ENCODE peak calls at places on chromosomes 4 and X, in eight cellular contexts. One of them, this sample, is unnamed. For H3K9me3 and H3K36me3, the result is how much of the 10 kb centered on the place peaks cover.

GRCh38 chr4:183154701-183155391 is 55.8 kb downstream of the WWC2 start:
- DNase-seq in Panc1: no peak
- DNase-seq in aorta: no peak
- DNase-seq in heart right ventricle: peak
- DNase-seq in H1: no peak
- DNase-seq in lung: no peak
- DNase-seq in sigmoid colon: no peak
- DNase-seq in esophagus squamous epithelium: no peak
- DNase-seq in this sample: no peak

GRCh38 chr4:114879916-114880315 is 233.5 kb downstream of the NDST4 start:
- DNase-seq in Panc1: no peak
- DNase-seq in aorta: no peak
- DNase-seq in heart right ventricle: no peak
- DNase-seq in H1: no peak
- DNase-seq in lung: no peak
- DNase-seq in sigmoid colon: no peak
- DNase-seq in esophagus squamous epithelium: no peak
- DNase-seq in this sample: no peak

GRCh38 chrX:130999360-130999759 is 58.8 kb upstream of the ARHGAP36 start:
- DNase-seq in Panc1: no peak
- DNase-seq in aorta: no peak
- DNase-seq in heart right ventricle: no peak
- DNase-seq in H1: no peak
- DNase-seq in lung: no peak
- DNase-seq in sigmoid colon: no peak
- DNase-seq in esophagus squamous epithelium: no peak
- DNase-seq in this sample: no peak

GRCh38 chr4:152044341-152044740 is 283.5 kb upstream of the GATB start:
- DNase-seq in Panc1: no peak
- DNase-seq in aorta: no peak
- DNase-seq in heart right ventricle: no peak
- DNase-seq in H1: no peak
- DNase-seq in lung: no peak
- DNase-seq in sigmoid colon: no peak
- DNase-seq in esophagus squamous epithelium: no peak
- DNase-seq in this sample: no peak

GRCh38 chr4:101103381-101104142 is 243.8 kb downstream of the PPP3CA start:
- DNase-seq in Panc1: no peak
- DNase-seq in aorta: no peak
- DNase-seq in heart right ventricle: no peak
- DNase-seq in H1: no peak
- DNase-seq in lung: no peak
- DNase-seq in sigmoid colon: no peak
- DNase-seq in esophagus squamous epithelium: no peak
- DNase-seq in this sample: no peak

GRCh38 chrX:10110984-10111363 is 45.8 kb upstream of the CLCN4 start:
- DNase-seq in Panc1: no peak
- DNase-seq in aorta: no peak
- DNase-seq in heart right ventricle: no peak
- DNase-seq in H1: no peak
- DNase-seq in lung: no peak
- DNase-seq in sigmoid colon: no peak
- DNase-seq in esophagus squamous epithelium: no peak
- DNase-seq in this sample: no peak

GRCh38 chr4:109113511-109113910 is 188.9 kb downstream of the COL25A1 start:
- DNase-seq in Panc1: no peak
- DNase-seq in aorta: no peak
- DNase-seq in heart right ventricle: no peak
- DNase-seq in H1: no peak
- DNase-seq in lung: no peak
- DNase-seq in sigmoid colon: no peak
- DNase-seq in esophagus squamous epithelium: no peak
- DNase-seq in this sample: no peak

GRCh38 chr4:188282620-188283232 is 143.5 kb downstream of the TRIML1 start:
- DNase-seq in Panc1: no peak
- DNase-seq in aorta: no peak
- DNase-seq in heart right ventricle: no peak
- DNase-seq in H1: peak
- DNase-seq in lung: no peak
- DNase-seq in sigmoid colon: no peak
- DNase-seq in esophagus squamous epithelium: no peak
- DNase-seq in this sample: no peak

GRCh38 chr4:187996502-187997177 is 1.1 kb downstream of the ZFP42 start:
- DNase-seq in Panc1: no peak
- DNase-seq in aorta: no peak
- DNase-seq in heart right ventricle: no peak
- DNase-seq in H1: no peak
- DNase-seq in lung: no peak
- DNase-seq in sigmoid colon: no peak
- DNase-seq in esophagus squamous epithelium: no peak
- DNase-seq in this sample: no peak

GRCh38 chrX:109886122-109886761 is 116.7 kb upstream of the TMEM164 start:
- DNase-seq in Panc1: peak
- DNase-seq in aorta: no peak
- DNase-seq in heart right ventricle: no peak
- DNase-seq in H1: no peak
- DNase-seq in lung: no peak
- DNase-seq in sigmoid colon: no peak
- DNase-seq in esophagus squamous epithelium: no peak
- DNase-seq in this sample: peak

GRCh38 chr4:108080752-108081151 is 88.0 kb downstream of the LEF1 start:
- DNase-seq in Panc1: no peak
- DNase-seq in aorta: no peak
- DNase-seq in heart right ventricle: no peak
- DNase-seq in H1: no peak
- DNase-seq in lung: no peak
- DNase-seq in sigmoid colon: no peak
- DNase-seq in esophagus squamous epithelium: no peak
- DNase-seq in this sample: no peak

GRCh38 chrX:153776611-153777045 is 4.2 kb upstream of the SRPK3 start:
- DNase-seq in Panc1: no peak
- DNase-seq in aorta: no peak
- DNase-seq in heart right ventricle: no peak
- DNase-seq in H1: no peak
- DNase-seq in lung: no peak
- DNase-seq in sigmoid colon: peak
- DNase-seq in esophagus squamous epithelium: no peak
- DNase-seq in this sample: no peak

GRCh38 chr4:80265571-80266266 is 745 bp upstream of the FGF5 start:
- DNase-seq in Panc1: no peak
- DNase-seq in aorta: no peak
- DNase-seq in heart right ventricle: no peak
- DNase-seq in H1: no peak
- DNase-seq in lung: no peak
- DNase-seq in sigmoid colon: no peak
- DNase-seq in esophagus squamous epithelium: no peak
- DNase-seq in this sample: no peak

GRCh38 chr4:31415629-31416028 is 695.5 kb downstream of the PCDH7 start:
- DNase-seq in Panc1: no peak
- DNase-seq in aorta: no peak
- DNase-seq in heart right ventricle: no peak
- DNase-seq in H1: no peak
- DNase-seq in lung: no peak
- DNase-seq in sigmoid colon: no peak
- DNase-seq in esophagus squamous epithelium: no peak
- DNase-seq in this sample: no peak

GRCh38 chrX:154730271-154730883 is 20.5 kb downstream of the GAB3 start:
- DNase-seq in Panc1: no peak
- DNase-seq in aorta: no peak
- DNase-seq in heart right ventricle: peak
- DNase-seq in H1: no peak
- DNase-seq in lung: peak
- DNase-seq in sigmoid colon: no peak
- DNase-seq in esophagus squamous epithelium: no peak
- DNase-seq in this sample: no peak

GRCh38 chr4:144646523-144647094 is 653 bp downstream of the HHIP start:
- DNase-seq in Panc1: no peak
- DNase-seq in aorta: no peak
- DNase-seq in heart right ventricle: no peak
- DNase-seq in H1: no peak
- DNase-seq in lung: no peak
- DNase-seq in sigmoid colon: no peak
- DNase-seq in esophagus squamous epithelium: no peak
- DNase-seq in this sample: no peak

GRCh38 chr4:373062-373839 is 35.6 kb downstream of the ZNF141 start:
- DNase-seq in Panc1: no peak
- DNase-seq in aorta: no peak
- DNase-seq in heart right ventricle: no peak
- DNase-seq in H1: no peak
- DNase-seq in lung: no peak
- DNase-seq in sigmoid colon: no peak
- DNase-seq in esophagus squamous epithelium: no peak
- DNase-seq in this sample: no peak
- H3K9me3 ChIP-seq in Panc1: under half
- H3K9me3 ChIP-seq in aorta: under half
- H3K9me3 ChIP-seq in heart right ventricle: half or more
- H3K9me3 ChIP-seq in H1: half or more
- H3K9me3 ChIP-seq in lung: half or more
- H3K9me3 ChIP-seq in sigmoid colon: half or more
- H3K9me3 ChIP-seq in esophagus squamous epithelium: half or more
- H3K9me3 ChIP-seq in this sample: under half

GRCh38 chr4:56311299-56311975 is 75.9 kb downstream of the AASDH start:
- DNase-seq in Panc1: no peak
- DNase-seq in aorta: no peak
- DNase-seq in heart right ventricle: no peak
- DNase-seq in H1: no peak
- DNase-seq in lung: no peak
- DNase-seq in sigmoid colon: no peak
- DNase-seq in esophagus squamous epithelium: no peak
- DNase-seq in this sample: no peak
- H3K36me3 ChIP-seq in Panc1: under half
- H3K36me3 ChIP-seq in aorta: under half
- H3K36me3 ChIP-seq in heart right ventricle: under half
- H3K36me3 ChIP-seq in H1: under half
- H3K36me3 ChIP-seq in lung: under half
- H3K36me3 ChIP-seq in sigmoid colon: under half
- H3K36me3 ChIP-seq in esophagus squamous epithelium: under half
- H3K36me3 ChIP-seq in this sample: under half

GRCh38 chr4:8435656-8436121 is 4.8 kb downstream of the ACOX3 start:
- DNase-seq in Panc1: no peak
- DNase-seq in aorta: no peak
- DNase-seq in heart right ventricle: no peak
- DNase-seq in H1: no peak
- DNase-seq in lung: peak
- DNase-seq in sigmoid colon: no peak
- DNase-seq in esophagus squamous epithelium: no peak
- DNase-seq in this sample: no peak
- H3K27ac ChIP-seq in Panc1: no peak
- H3K27ac ChIP-seq in aorta: no peak
- H3K27ac ChIP-seq in heart right ventricle: peak
- H3K27ac ChIP-seq in H1: no peak
- H3K27ac ChIP-seq in lung: no peak
- H3K27ac ChIP-seq in sigmoid colon: peak
- H3K27ac ChIP-seq in esophagus squamous epithelium: peak
- H3K27ac ChIP-seq in this sample: no peak

DNA sequence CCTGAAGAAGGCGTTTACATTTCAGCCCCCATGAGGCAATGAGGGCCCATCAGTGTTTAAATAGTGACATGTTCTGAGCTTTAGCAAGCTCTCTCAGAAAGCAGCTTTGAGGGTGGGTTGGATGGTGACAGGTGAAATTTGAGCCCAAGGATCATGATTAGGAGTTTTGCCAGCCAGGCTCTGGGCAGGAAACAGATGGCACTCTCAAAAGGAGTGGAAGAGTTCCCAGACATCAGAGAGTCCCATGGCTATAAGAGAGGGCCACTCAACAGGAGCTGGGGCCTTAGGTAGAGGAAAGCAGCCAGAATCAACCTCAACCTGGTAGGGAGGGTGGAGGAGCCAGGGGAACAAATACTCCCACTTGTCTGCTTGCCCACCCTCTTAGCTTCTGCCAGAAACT is 499.8 kb downstream of the MID1IP1 start:
- DNase-seq in Panc1: no peak
- DNase-seq in aorta: no peak
- DNase-seq in heart right ventricle: no peak
- DNase-seq in H1: no peak
- DNase-seq in lung: no peak
- DNase-seq in sigmoid colon: no peak
- DNase-seq in esophagus squamous epithelium: no peak
- DNase-seq in this sample: no peak
- H3K9me3 ChIP-seq in Panc1: under half
- H3K9me3 ChIP-seq in aorta: under half
- H3K9me3 ChIP-seq in heart right ventricle: under half
- H3K9me3 ChIP-seq in H1: under half
- H3K9me3 ChIP-seq in lung: under half
- H3K9me3 ChIP-seq in sigmoid colon: under half
- H3K9me3 ChIP-seq in esophagus squamous epithelium: under half
- H3K9me3 ChIP-seq in this sample: under half

GRCh38 chr4:24582235-24582863 is 2.0 kb downstream of the DHX15 start:
- DNase-seq in Panc1: no peak
- DNase-seq in aorta: no peak
- DNase-seq in heart right ventricle: no peak
- DNase-seq in H1: no peak
- DNase-seq in lung: no peak
- DNase-seq in sigmoid colon: no peak
- DNase-seq in esophagus squamous epithelium: no peak
- DNase-seq in this sample: no peak
- H3K36me3 ChIP-seq in Panc1: under half
- H3K36me3 ChIP-seq in aorta: under half
- H3K36me3 ChIP-seq in heart right ventricle: under half
- H3K36me3 ChIP-seq in H1: under half
- H3K36me3 ChIP-seq in lung: under half
- H3K36me3 ChIP-seq in sigmoid colon: under half
- H3K36me3 ChIP-seq in esophagus squamous epithelium: under half
- H3K36me3 ChIP-seq in this sample: under half

GRCh38 chrX:29225670-29226069 is 638.4 kb downstream of the IL1RAPL1 start:
- DNase-seq in Panc1: no peak
- DNase-seq in aorta: no peak
- DNase-seq in heart right ventricle: no peak
- DNase-seq in H1: peak
- DNase-seq in lung: no peak
- DNase-seq in sigmoid colon: no peak
- DNase-seq in esophagus squamous epithelium: no peak
- DNase-seq in this sample: peak
- H3K27ac ChIP-seq in Panc1: no peak
- H3K27ac ChIP-seq in aorta: no peak
- H3K27ac ChIP-seq in heart right ventricle: no peak
- H3K27ac ChIP-seq in H1: no peak
- H3K27ac ChIP-seq in lung: no peak
- H3K27ac ChIP-seq in sigmoid colon: no peak
- H3K27ac ChIP-seq in esophagus squamous epithelium: no peak
- H3K27ac ChIP-seq in this sample: no peak